ENCODE peak calls at places on chromosomes 7 and 10, in seven cellular contexts. R, E, M, W, A, J and N are unnamed samples.

GRCh38 chr10:102665904-102666509 is 21.7 kb downstream of the TRIM8 start:
- DNase-seq in R (no peak), E (no peak), M (no peak), W (no peak), A (no peak), J (no peak), N (no peak)

GRCh38 chr7:18499407-18500197 is 4.1 kb downstream of the HDAC9 start:
- DNase-seq in R (no peak), E (peak; percentile 6), M (no peak), W (no peak), A (no peak), J (peak; percentile 44), N (no peak)

GRCh38 chr10:61186408-61186807 is 242.4 kb upstream of the RHOBTB1 start:
- DNase-seq in R (no peak), E (no peak), M (no peak), W (no peak), A (no peak), J (no peak), N (no peak)

GRCh38 chr10:3139135-3139910 is 33.3 kb downstream of the PITRM1 start:
- DNase-seq in R (no peak), E (no peak), M (no peak), W (no peak), A (no peak), J (no peak), N (no peak)

GRCh38 chr10:23037561-23037960 is 57.8 kb upstream of the MSRB2 start:
- DNase-seq in R (no peak), E (no peak), M (no peak), W (no peak), A (no peak), J (no peak), N (no peak)

GRCh38 chr7:42736931-42737330 is 174.9 kb downstream of the C7orf25 start:
- DNase-seq in R (no peak), E (no peak), M (no peak), W (peak; percentile 80), A (no peak), J (no peak), N (no peak)

GRCh38 chr7:24138366-24138765 is 145.6 kb upstream of the NPY start:
- DNase-seq in R (no peak), E (no peak), M (no peak), W (no peak), A (no peak), J (no peak), N (peak; percentile 56)

GRCh38 chr7:75056476-75056875 is 17.1 kb downstream of the RCC1L start:
- DNase-seq in R (no peak), E (no peak), M (peak; percentile 26), W (no peak), A (no peak), J (no peak), N (no peak)

GRCh38 chr7:156638443-156639077 is 2.0 kb upstream of the RNF32 start:
- DNase-seq in R (no peak), E (no peak), M (no peak), W (no peak), A (no peak), J (no peak), N (no peak)

GRCh38 chr7:31735991-31736982 is 49.3 kb downstream of the PPP1R17 start:
- DNase-seq in R (peak; percentile 20), E (peak; percentile 82), M (peak; percentile 68), W (peak; percentile 90), A (peak; percentile 60), J (peak; percentile 66), N (peak; percentile 83)

GRCh38 chr10:116696919-116697318 is 45.4 kb downstream of the HSPA12A start:
- DNase-seq in R (no peak), E (no peak), M (no peak), W (no peak), A (no peak), J (no peak), N (no peak)

GRCh38 chr7:39510738-39511372 is 55.3 kb upstream of the YAE1 start:
- DNase-seq in R (no peak), E (no peak), M (peak; percentile 57), W (no peak), A (no peak), J (no peak), N (no peak)

GRCh38 chr7:337567-337951 is 47.6 kb downstream of the FOXL3 start:
- DNase-seq in R (no peak), E (no peak), M (no peak), W (no peak), A (no peak), J (no peak), N (no peak)

GRCh38 chr10:99234067-99234738 is 1.4 kb downstream of the HPSE2 start:
- DNase-seq in R (peak; percentile 42), E (peak; percentile 71), M (peak; percentile 18), W (peak; percentile 84), A (peak; percentile 54), J (peak; percentile 64), N (no peak)

GRCh38 chr10:13904053-13904452 is 317.3 kb downstream of the PRPF18 start:
- DNase-seq in R (no peak), E (no peak), M (no peak), W (no peak), A (no peak), J (no peak), N (no peak)

GRCh38 chr7:83947260-83947659 is 247.3 kb downstream of the SEMA3A start:
- DNase-seq in R (no peak), E (peak; percentile 10), M (peak; percentile 10), W (peak; percentile 80), A (no peak), J (no peak), N (no peak)

GRCh38 chr7:28179081-28180030 is 1.2 kb downstream of the JAZF1 start:
- DNase-seq in R (peak; percentile 85), E (peak; percentile 85), M (peak; percentile 63), W (peak; percentile 83), A (peak; percentile 80), J (peak; percentile 76), N (peak; percentile 53)
- H3K4me1 ChIP-seq in R (peaks cover 66% of the 10 kb centered on the region), E (peaks cover 14% of the 10 kb centered on the region), M (peaks cover 39% of the 10 kb centered on the region), W (peaks cover 17% of the 10 kb centered on the region), A (no peaks in the 10 kb centered on the region), J (peaks cover 3% of the 10 kb centered on the region), N (peaks cover 18% of the 10 kb centered on the region)

DNA sequence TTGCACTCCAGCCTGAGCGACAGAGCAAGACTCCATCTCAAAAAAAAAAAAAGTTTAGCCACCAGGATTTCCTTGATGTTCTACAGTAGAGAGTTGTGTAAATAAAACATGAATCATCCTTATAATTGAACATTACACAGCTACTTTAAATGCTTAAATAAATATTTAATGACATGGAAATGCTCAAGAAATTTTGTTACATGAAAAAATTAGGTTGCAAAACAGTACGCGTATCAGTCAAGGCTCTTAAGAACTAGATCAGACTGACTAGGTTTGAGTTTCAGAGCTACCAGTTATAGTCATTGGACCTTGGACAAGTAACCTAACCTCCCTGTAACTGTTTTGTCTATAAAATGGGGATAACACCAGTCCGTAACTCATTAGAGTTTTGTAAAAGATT is 38.7 kb upstream of the GSAP start:
- DNase-seq in R (no peak), E (no peak), M (no peak), W (no peak), A (no peak), J (no peak), N (no peak)
- H3K4me3 ChIP-seq in R (no peak overlapping the region), E (no peak overlapping the region), M (no peak overlapping the region), W (no peak overlapping the region), A (no peak overlapping the region), J (no peak overlapping the region), N (no peak overlapping the region)

GRCh38 chr10:77530011-77530410 is 107.6 kb downstream of the KCNMA1 start:
- DNase-seq in R (no peak), E (no peak), M (no peak), W (no peak), A (no peak), J (no peak), N (no peak)

GRCh38 chr10:77531441-77532001 is 106.1 kb downstream of the KCNMA1 start:
- DNase-seq in R (no peak), E (peak; percentile 55), M (peak; percentile 82), W (no peak), A (no peak), J (no peak), N (peak; percentile 20)

GRCh38 chr10:77532068-77532467 is 105.5 kb downstream of the KCNMA1 start:
- DNase-seq in R (no peak), E (no peak), M (peak; percentile 63), W (no peak), A (no peak), J (no peak), N (no peak)

GRCh38 chr10:77533887-77534278 is 103.7 kb downstream of the KCNMA1 start:
- DNase-seq in R (no peak), E (no peak), M (peak; percentile 34), W (no peak), A (no peak), J (no peak), N (no peak)

GRCh38 chr10:77533156-77533886 is 104.3 kb downstream of the KCNMA1 start:
- DNase-seq in R (no peak), E (peak; percentile 46), M (no peak), W (no peak), A (no peak), J (no peak), N (no peak)
- H3K27ac ChIP-seq in R (no peak overlapping the region), E (peak overlapping the region; percentile 30), M (no peak overlapping the region), W (no peak overlapping the region), A (no peak overlapping the region), J (no peak overlapping the region), N (no peak overlapping the region)

DNA sequence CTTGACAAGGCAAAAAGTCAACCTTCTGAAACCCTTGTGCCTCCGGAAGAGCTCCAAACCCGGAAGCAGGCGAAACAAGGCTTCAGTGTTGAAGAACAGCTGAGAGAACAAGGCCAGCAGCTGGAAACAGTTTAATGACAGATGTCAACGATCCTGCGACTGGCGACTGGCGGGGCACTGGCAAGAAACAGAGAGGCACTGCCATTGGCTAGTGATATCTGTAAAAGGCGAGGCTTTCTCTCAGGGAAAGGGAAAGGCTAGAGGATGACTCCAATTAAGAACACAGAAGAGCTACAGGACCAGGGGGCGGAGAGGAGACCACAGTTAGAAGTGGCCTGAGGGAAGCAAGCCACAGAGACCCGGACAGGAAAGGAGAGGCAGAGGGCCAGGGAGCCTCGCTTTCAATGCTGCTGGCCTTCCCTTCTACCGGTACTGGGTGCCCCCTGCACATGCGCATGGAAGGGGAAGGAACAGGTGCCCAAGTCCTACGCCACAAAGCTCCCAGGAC is 19.4 kb downstream of the ITGB1 start:
- DNase-seq in R (peak; percentile 27), E (peak; percentile 51), M (peak; percentile 37), W (peak; percentile 63), A (peak; percentile 60), J (no peak), N (peak; percentile 86)
- H3K4me1 ChIP-seq in R (peaks cover 91% of the 10 kb centered on the region), E (peaks cover 16% of the 10 kb centered on the region), M (peaks cover 56% of the 10 kb centered on the region), W (peaks cover 8% of the 10 kb centered on the region), A (peaks cover 9% of the 10 kb centered on the region), J (peaks cover 44% of the 10 kb centered on the region), N (peaks cover 17% of the 10 kb centered on the region)

DNA sequence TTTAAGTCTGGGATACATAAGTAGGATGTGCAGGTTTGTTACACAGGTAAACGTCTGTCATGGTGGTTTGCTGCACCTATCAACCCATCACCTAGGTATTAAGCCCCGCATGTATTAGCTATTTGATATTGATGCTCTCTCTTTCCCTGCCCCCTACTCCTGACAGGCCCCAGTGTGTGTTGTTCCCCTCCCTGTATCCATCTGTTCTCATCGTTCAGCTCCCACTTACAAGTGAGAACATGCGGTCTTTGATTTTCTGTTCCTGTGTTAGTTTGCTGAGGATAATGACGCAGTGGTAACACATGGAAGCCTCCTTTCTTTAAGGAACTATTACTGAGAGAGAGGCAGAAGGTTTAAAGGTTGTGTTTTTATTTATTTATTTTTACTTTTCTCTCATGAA is 556.5 kb downstream of the GRM8 start:
- DNase-seq in R (no peak), E (no peak), M (no peak), W (no peak), A (no peak), J (no peak), N (no peak)
- H3K4me3 ChIP-seq in R (no peak overlapping the region), E (no peak overlapping the region), M (no peak overlapping the region), W (no peak overlapping the region), A (no peak overlapping the region), J (no peak overlapping the region), N (no peak overlapping the region)

GRCh38 chr10:80187060-80187459 is 18.3 kb downstream of the ANXA11 start:
- DNase-seq in R (no peak), E (no peak), M (no peak), W (no peak), A (peak; percentile 53), J (no peak), N (no peak)
- H3K27ac ChIP-seq in R (peak overlapping the region; percentile 84), E (no peak overlapping the region), M (no peak overlapping the region), W (no peak overlapping the region), A (peak overlapping the region; percentile 80), J (peak overlapping the region; percentile 17), N (no peak overlapping the region)